ENCODE peak calls at places on chromosome 11, in ten cellular contexts. M is left cardiac atrium; I is GM10248; N is hypothalamus; F is stimulated activated naive CD8-positive, alpha-beta T cell treated with anti-CD3 and anti-CD28 coated beads, Interleukin-15, Interleukin-2, amounts not matched to agents 100 U/mL and 50 U/mL, for 24 hours; P is stimulated activated CD8-positive, alpha-beta memory T cell treated with anti-CD3 and anti-CD28 coated beads, Interleukin-4, amount 100 ng/mL, for 4 hours; J is pancreas; D is adrenal gland; X is cortex of kidney; G is NCI-H1436 treated with DMSO at 0.1 percent for 48 hours. T is an unnamed sample.

GRCh38 chr11:44949160-44950035 is 1.3 kb downstream of the TP53I11 start:
- DNase-seq in M (no peak), I (no peak), N (no peak), F (peak), P (no peak), J (peak), D (no peak), X (no peak), G (no peak), T (peak)

GRCh38 chr11:10287766-10288165 is 6.3 kb downstream of the SBF2 start:
- DNase-seq in M (no peak), I (no peak), N (no peak), F (no peak), P (no peak), J (no peak), D (no peak), X (no peak), G (no peak), T (peak)

GRCh38 chr11:64989416-64989815 is 7.4 kb downstream of the BATF2 start:
- DNase-seq in M (no peak), I (no peak), N (no peak), F (no peak), P (no peak), J (no peak), D (no peak), X (no peak), G (no peak), T (no peak)

GRCh38 chr11:128474036-128474874 is 113.1 kb downstream of the ETS1 start:
- DNase-seq in M (no peak), I (no peak), N (no peak), F (no peak), P (no peak), J (no peak), D (no peak), X (no peak), G (no peak), T (no peak)

GRCh38 chr11:75954039-75954438 is 139.0 kb downstream of the UVRAG start:
- DNase-seq in M (no peak), I (no peak), N (no peak), F (no peak), P (no peak), J (no peak), D (no peak), X (no peak), G (no peak), T (no peak)

GRCh38 chr11:18203723-18204122 is 31.1 kb downstream of the MRGPRX4 start:
- DNase-seq in M (no peak), I (peak), N (no peak), F (peak), P (no peak), J (no peak), D (no peak), X (no peak), G (no peak), T (no peak)

GRCh38 chr11:33588056-33588455 is 112.6 kb downstream of the C11orf91 start:
- DNase-seq in M (no peak), I (no peak), N (no peak), F (no peak), P (no peak), J (no peak), D (no peak), X (no peak), G (no peak), T (no peak)

GRCh38 chr11:134261000-134261399 is 7.6 kb downstream of the ACAD8 start:
- DNase-seq in M (no peak), I (no peak), N (no peak), F (no peak), P (no peak), J (no peak), D (no peak), X (no peak), G (no peak), T (peak)

GRCh38 chr11:109929308-109929707 is 163.9 kb upstream of the ZC3H12C start:
- DNase-seq in M (no peak), I (no peak), N (peak), F (no peak), P (no peak), J (no peak), D (no peak), X (no peak), G (no peak), T (no peak)

GRCh38 chr11:85627332-85627997 is at the start of gene DLG2:
- DNase-seq in M (no peak), I (peak), N (peak), F (no peak), P (no peak), J (no peak), D (peak), X (no peak), G (no peak), T (peak)

GRCh38 chr11:14054708-14055107 is 92.2 kb downstream of the SPON1 start:
- DNase-seq in M (peak), I (no peak), N (no peak), F (no peak), P (no peak), J (no peak), D (no peak), X (no peak), G (no peak), T (no peak)

GRCh38 chr11:30889116-30889765 is 303.1 kb upstream of the MPPED2 start:
- DNase-seq in M (no peak), I (no peak), N (peak), F (no peak), P (no peak), J (no peak), D (no peak), X (no peak), G (no peak), T (no peak)

GRCh38 chr11:126162286-126163030 is 49.0 kb downstream of the RPUSD4 start:
- DNase-seq in M (no peak), I (no peak), N (no peak), F (no peak), P (no peak), J (no peak), D (no peak), X (no peak), G (no peak), T (no peak)

GRCh38 chr11:134040386-134041297 is 28.2 kb upstream of the JAM3 start:
- DNase-seq in M (peak), I (no peak), N (no peak), F (no peak), P (no peak), J (no peak), D (no peak), X (no peak), G (no peak), T (no peak)

GRCh38 chr11:45677811-45678515 is 12.5 kb upstream of the CHST1 start:
- DNase-seq in M (no peak), I (no peak), N (no peak), F (no peak), P (no peak), J (no peak), D (no peak), X (no peak), G (no peak), T (no peak)

GRCh38 chr11:101456812-101457211 is 127.0 kb downstream of the TRPC6 start:
- DNase-seq in M (no peak), I (no peak), N (no peak), F (no peak), P (no peak), J (no peak), D (no peak), X (no peak), G (no peak), T (no peak)

GRCh38 chr11:117580866-117581265 is 216.2 kb downstream of the DSCAML1 start:
- DNase-seq in M (no peak), I (no peak), N (no peak), F (no peak), P (no peak), J (no peak), D (no peak), X (no peak), G (no peak), T (no peak)

GRCh38 chr11:17458268-17458667 is 18.4 kb downstream of the ABCC8 start:
- DNase-seq in M (no peak), I (no peak), N (no peak), F (no peak), P (no peak), J (no peak), D (no peak), X (no peak), G (no peak), T (no peak)

GRCh38 chr11:64990222-64990918 is 6.4 kb downstream of the BATF2 start:
- DNase-seq in M (peak), I (no peak), N (no peak), F (no peak), P (no peak), J (no peak), D (no peak), X (no peak), G (no peak), T (no peak)